ENCODE peak calls at places on chromosome 11, in six cellular contexts. C, R, S, U, G and J are unnamed samples.

GRCh38 chr11:67732045-67732787 is 57.8 kb upstream of the ALDH3B2 start:
- DNase-seq in G (no peak), U (no peak), C (no peak), S (peak), R (no peak), J (no peak)

GRCh38 chr11:72598901-72599300 is 75.3 kb downstream of the PDE2A start:
- DNase-seq in G (no peak), C (peak), R (no peak), U (no peak), S (no peak), J (no peak)

GRCh38 chr11:76598426-76598839 is 72.1 kb downstream of the LRRC32 start:
- DNase-seq in R (peak), C (no peak), S (no peak), G (no peak), U (no peak), J (peak)

GRCh38 chr11:80167766-80168165 is 726.9 kb upstream of the TENM4 start:
- DNase-seq in U (no peak), C (no peak), R (no peak), S (no peak), G (no peak), J (no peak)

GRCh38 chr11:36449566-36450390 is 60.3 kb downstream of the TRAF6 start:
- DNase-seq in C (no peak), S (no peak), R (no peak), U (no peak), G (no peak), J (peak)

GRCh38 chr11:84390441-84391078 is 1104.4 kb upstream of the CCDC90B start:
- DNase-seq in R (no peak), S (no peak), U (no peak), G (no peak), C (no peak), J (no peak)

GRCh38 chr11:75100314-75100713 is 3.6 kb upstream of the OR2AT4 start:
- DNase-seq in U (no peak), S (no peak), C (no peak), G (peak), R (peak), J (no peak)

GRCh38 chr11:15613799-15614198 is 499.1 kb downstream of the INSC start:
- DNase-seq in S (no peak), U (no peak), G (no peak), R (no peak), C (no peak), J (no peak)

GRCh38 chr11:42244376-42244775 is 784.9 kb upstream of the LRRC4C start:
- DNase-seq in C (no peak), R (no peak), U (no peak), S (no peak), G (no peak), J (no peak)

GRCh38 chr11:37995886-37996285 is 1397.8 kb upstream of the RAG2 start:
- DNase-seq in S (no peak), C (no peak), U (no peak), R (no peak), G (no peak), J (no peak)

GRCh38 chr11:34631737-34632104 is 10.8 kb downstream of the EHF start:
- DNase-seq in R (no peak), G (no peak), S (peak), U (no peak), C (no peak), J (no peak)

GRCh38 chr11:47247502-47247901 is 1.1 kb downstream of the ACP2 start:
- DNase-seq in G (no peak), C (no peak), U (no peak), S (no peak), R (no peak), J (no peak)

GRCh38 chr11:119599864-119600593 is 129.0 kb downstream of the NECTIN1 start:
- DNase-seq in S (no peak), U (no peak), C (no peak), G (no peak), R (no peak), J (no peak)

GRCh38 chr11:128594246-128594645 is 6.9 kb upstream of the ETS1 start:
- DNase-seq in S (no peak), U (no peak), R (no peak), C (no peak), G (no peak), J (no peak)

GRCh38 chr11:64356498-64357411 is 2.2 kb upstream of the RPS6KA4 start:
- DNase-seq in G (no peak), C (no peak), R (no peak), U (no peak), S (peak), J (no peak)

GRCh38 chr11:64321533-64321932 is 3.6 kb downstream of the PRDX5 start:
- DNase-seq in S (peak), C (peak), R (no peak), U (peak), G (no peak), J (peak)

GRCh38 chr11:64935634-64936081 is at the start of gene GPHA2:
- DNase-seq in S (peak), U (no peak), R (no peak), C (no peak), G (peak), J (no peak)

GRCh38 chr11:64331569-64332371 is 8.2 kb upstream of the CCDC88B start:
- DNase-seq in U (peak), G (peak), C (peak), S (peak), R (peak), J (peak)

GRCh38 chr11:122319011-122319410 is 203.0 kb upstream of the BLID start:
- DNase-seq in S (no peak), G (no peak), U (no peak), R (no peak), C (no peak), J (no peak)

GRCh38 chr11:20337526-20338154 is 25.9 kb upstream of the HTATIP2 start:
- DNase-seq in C (no peak), R (no peak), U (no peak), S (no peak), G (no peak), J (peak)

GRCh38 chr11:359181-359714 is 10.1 kb upstream of the B4GALNT4 start:
- DNase-seq in U (no peak), C (no peak), G (no peak), S (no peak), R (no peak), J (no peak)

GRCh38 chr11:17810736-17811135 is 76.2 kb downstream of the KCNC1 start:
- DNase-seq in C (no peak), R (no peak), G (peak), U (no peak), S (no peak), J (peak)

GRCh38 chr11:104547996-104548661 is 350.1 kb downstream of the CASP12 start:
- DNase-seq in S (no peak), C (no peak), G (no peak), R (no peak), U (no peak), J (no peak)

GRCh38 chr11:70005107-70005818 is 72.9 kb upstream of the ANO1 start:
- DNase-seq in S (no peak), U (no peak), G (no peak), R (no peak), C (no peak), J (peak)

GRCh38 chr11:111376453-111376871 is 2.6 kb downstream of the POU2AF1 start:
- DNase-seq in R (no peak), U (no peak), G (no peak), S (no peak), C (no peak), J (no peak)

GRCh38 chr11:111378185-111378772 is 796 bp downstream of the POU2AF1 start:
- DNase-seq in R (no peak), G (no peak), U (no peak), C (no peak), S (no peak), J (no peak)

GRCh38 chr11:111382451-111382850 is 3.4 kb upstream of the POU2AF1 start:
- DNase-seq in G (no peak), U (no peak), S (no peak), R (no peak), C (no peak), J (no peak)

GRCh38 chr11:111379500-111380136 is 543 bp upstream of the POU2AF1 start:
- DNase-seq in R (no peak), S (no peak), U (no peak), G (no peak), C (no peak), J (no peak)

GRCh38 chr11:111378773-111379499 is at the start of gene POU2AF1:
- DNase-seq in R (no peak), S (no peak), G (peak), U (no peak), C (no peak), J (peak)
- H3K4me3 ChIP-seq in R (no peak), S (no peak), G (no peak), U (peak), C (no peak), J (no peak)

GRCh38 chr11:3159296-3160190 is 5.6 kb downstream of the OSBPL5 start:
- DNase-seq in S (peak), G (no peak), C (no peak), U (peak), R (no peak), J (no peak)
- H3K4me3 ChIP-seq in S (peak), G (peak), C (peak), U (peak), R (peak), J (peak)

GRCh38 chr11:109423860-109424190 is 1.8 kb downstream of the C11orf87 start:
- DNase-seq in S (no peak), C (no peak), U (no peak), R (no peak), G (no peak), J (no peak)
- H3K4me3 ChIP-seq in S (peak), C (no peak), U (no peak), R (no peak), G (no peak), J (peak)

DNA sequence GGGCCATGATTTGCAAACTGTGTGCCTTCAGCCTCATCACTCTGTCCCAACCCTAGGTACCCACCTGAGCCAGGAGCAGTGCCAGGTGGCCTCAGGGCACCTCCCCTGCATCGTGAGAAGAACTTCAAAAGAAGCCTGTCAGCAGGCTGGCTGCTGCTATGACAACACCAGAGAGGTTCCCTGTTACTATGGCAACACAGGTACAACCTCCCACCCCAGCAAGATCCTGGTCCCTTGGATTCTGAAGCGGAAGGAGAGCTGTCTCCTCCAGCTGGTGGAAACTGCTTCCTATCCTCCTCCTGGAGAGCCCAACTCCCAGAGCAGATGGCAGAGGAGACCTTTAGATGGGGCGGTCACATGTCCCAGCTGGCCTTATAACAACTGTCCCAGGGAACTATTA is 2.9 kb downstream of the ZP1 start:
- DNase-seq in R (no peak), C (no peak), S (no peak), G (no peak), U (peak), J (no peak)
- H3K4me3 ChIP-seq in R (no peak), C (no peak), S (no peak), G (no peak), U (no peak), J (no peak)